ENCODE peak calls at places on chromosomes 11 and 22, in eight cellular contexts. F is psoas muscle, C is GM23338, D is uterus, U is transverse colon, H is mucosa of descending colon, L is AG09319, Z is colonic mucosa. W is an unnamed sample.

GRCh38 chr11:10410844-10411200 is 44.2 kb upstream of the AMPD3 start:
- DNase-seq in D (no peak), C (no peak), U (no peak), Z (no peak), F (no peak), L (no peak), H (no peak), W (no peak)

GRCh38 chr11:74877132-74877531 is 71.8 kb downstream of the XRRA1 start:
- DNase-seq in H (no peak), U (no peak), F (no peak), C (peak; percentile 67), D (no peak), Z (no peak), L (no peak), W (no peak)

GRCh38 chr22:39908737-39909136 is 7.9 kb downstream of the GRAP2 start:
- DNase-seq in F (no peak), U (no peak), H (no peak), L (no peak), C (no peak), D (no peak), Z (no peak), W (no peak)

GRCh38 chr22:48703265-48703941 is 1124.3 kb downstream of the BRD1 start:
- DNase-seq in Z (no peak), U (no peak), D (no peak), C (no peak), F (no peak), H (peak; percentile 38), L (no peak), W (no peak)

GRCh38 chr22:34808618-34809017 is 257.3 kb upstream of the ISX start:
- DNase-seq in Z (no peak), D (no peak), H (no peak), F (no peak), L (no peak), U (no peak), C (peak; percentile 17), W (no peak)

GRCh38 chr22:45134313-45134712 is 29.4 kb upstream of the NUP50 start:
- DNase-seq in L (no peak), F (no peak), H (no peak), U (no peak), D (no peak), C (no peak), Z (no peak), W (no peak)

GRCh38 chr11:65880844-65881421 is 1.3 kb downstream of the CTSW start:
- DNase-seq in Z (no peak), L (no peak), C (no peak), F (no peak), U (no peak), D (no peak), H (no peak), W (no peak)

GRCh38 chr11:58727415-58727797 is 4.3 kb downstream of the GLYAT start:
- DNase-seq in D (no peak), U (no peak), F (no peak), C (no peak), H (no peak), Z (no peak), L (no peak), W (no peak)

GRCh38 chr11:58286249-58286648 is 18.2 kb upstream of the OR10W1 start:
- DNase-seq in F (no peak), Z (peak; percentile 29), L (no peak), H (no peak), U (peak; percentile 26), C (peak; percentile 68), D (no peak), W (peak; percentile 8)

GRCh38 chr11:32713496-32713895 is 81.0 kb downstream of the CCDC73 start:
- DNase-seq in C (peak; percentile 38), F (no peak), L (no peak), D (no peak), Z (no peak), U (no peak), H (no peak), W (no peak)
- TF ChIP-seq CTCF in C (peak; percentile 71), F (peak; percentile 8), L (peak; percentile 18), D (peak; percentile 20), Z (no peak), U (no peak), H (no peak), W (no peak)

DNA sequence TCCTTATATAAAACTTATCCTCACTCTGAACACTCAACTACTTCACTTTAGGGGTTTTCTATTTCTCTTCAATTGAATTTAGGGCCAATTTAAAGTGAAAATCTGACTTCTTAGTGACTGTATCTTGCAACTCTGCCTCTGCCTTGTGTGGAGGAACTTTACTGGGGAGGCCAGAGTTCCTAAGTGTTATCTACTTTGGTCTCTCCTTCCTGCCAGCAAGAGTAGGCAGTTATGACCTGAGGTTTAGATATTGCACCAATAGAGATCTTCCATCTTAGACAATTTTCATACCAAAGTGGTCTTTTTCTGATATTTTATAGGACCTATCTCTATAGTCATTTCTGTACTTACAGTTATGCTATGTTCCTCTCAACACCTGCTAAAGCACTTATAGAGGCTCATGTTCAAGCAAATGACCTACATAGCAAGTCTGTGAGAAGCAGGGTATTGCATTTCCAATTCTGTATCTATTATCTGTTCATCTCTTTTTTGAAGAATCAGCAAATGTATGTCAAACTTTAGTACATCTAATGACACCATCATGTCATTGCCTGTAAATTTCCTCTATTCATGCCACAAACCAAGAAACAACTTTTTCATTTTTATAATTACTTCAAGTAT is 80.8 kb downstream of the HORMAD2 start:
- DNase-seq in C (no peak), D (no peak), L (no peak), U (no peak), H (no peak), F (no peak), Z (no peak), W (no peak)
- TF ChIP-seq CTCF in C (no peak), D (no peak), L (no peak), U (no peak), H (no peak), F (no peak), Z (no peak), W (no peak)

GRCh38 chr11:113553905-113554304 is 78.7 kb upstream of the DRD2 start:
- DNase-seq in C (peak; percentile 23), Z (no peak), F (no peak), L (no peak), U (no peak), H (no peak), D (no peak), W (peak; percentile 18)
- TF ChIP-seq CTCF in C (peak; percentile 55), Z (no peak), F (no peak), L (no peak), U (no peak), H (no peak), D (no peak), W (no peak)

DNA sequence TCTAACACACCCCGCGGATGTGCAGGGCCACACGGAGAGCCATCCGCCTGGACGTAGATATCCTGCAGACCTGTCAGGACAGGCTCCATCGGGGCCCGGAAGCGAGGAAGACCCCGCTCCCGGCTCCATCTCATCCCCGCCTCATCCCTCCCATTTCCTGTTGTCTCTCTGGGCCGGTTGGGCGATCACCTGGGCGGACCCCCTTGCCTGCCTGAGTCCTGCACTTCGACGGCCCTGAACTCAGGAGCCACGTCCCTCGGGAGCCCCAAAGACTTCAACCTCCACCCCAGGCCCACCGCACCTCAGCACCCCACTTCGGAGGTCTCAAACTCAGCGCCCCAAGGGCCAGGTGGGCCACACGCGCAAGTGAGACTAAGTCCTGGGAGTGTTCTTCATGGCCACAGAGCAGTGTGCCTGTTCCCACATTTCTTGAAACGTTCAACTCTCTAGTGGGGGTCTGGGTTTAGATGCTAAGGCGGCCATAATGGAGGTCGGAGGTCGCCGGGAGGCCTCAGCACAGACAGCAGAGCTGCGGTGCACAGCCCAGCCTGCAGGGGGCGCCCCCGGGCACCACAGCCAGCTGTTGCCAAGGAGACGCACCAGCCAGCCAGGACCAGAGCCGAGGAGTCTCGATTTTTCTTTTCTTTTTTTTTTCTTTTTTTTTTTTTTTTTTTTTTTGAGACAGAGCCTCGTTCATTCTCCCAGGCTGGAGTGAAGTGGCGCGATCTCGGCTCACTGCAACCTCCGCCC is 26.0 kb upstream of the FADD start:
- DNase-seq in Z (peak; percentile 29), D (no peak), L (no peak), H (no peak), U (peak; percentile 46), F (no peak), C (peak; percentile 82), W (peak; percentile 81)
- TF ChIP-seq CTCF in Z (peak; percentile 67), D (peak; percentile 23), L (peak; percentile 43), H (peak; percentile 62), U (peak; percentile 39), F (peak; percentile 27), C (peak; percentile 70), W (peak; percentile 75)

GRCh38 chr11:20874358-20874757 is 205.0 kb downstream of the NELL1 start:
- DNase-seq in Z (no peak), U (no peak), L (no peak), C (peak; percentile 28), D (no peak), H (no peak), F (no peak), W (no peak)

GRCh38 chr11:20876738-20877137 is 207.4 kb downstream of the NELL1 start:
- DNase-seq in Z (no peak), U (no peak), D (no peak), C (no peak), L (no peak), H (no peak), F (no peak), W (no peak)

GRCh38 chr11:20873054-20873453 is 203.7 kb downstream of the NELL1 start:
- DNase-seq in F (no peak), U (no peak), Z (no peak), H (no peak), C (peak; percentile 93), L (no peak), D (no peak), W (peak; percentile 61)
- TF ChIP-seq CTCF in F (no peak), U (no peak), Z (no peak), H (no peak), C (peak; percentile 79), L (no peak), D (no peak), W (peak; percentile 42)

GRCh38 chr11:100008440-100008839 is 678.6 kb upstream of the ARHGAP42 start:
- DNase-seq in H (no peak), D (no peak), C (no peak), F (no peak), U (no peak), L (no peak), Z (no peak), W (no peak)

GRCh38 chr11:100009728-100010127 is 677.4 kb upstream of the ARHGAP42 start:
- DNase-seq in L (no peak), Z (no peak), C (no peak), F (no peak), D (no peak), U (no peak), H (no peak), W (no peak)

GRCh38 chr11:100004541-100004940 is 682.5 kb upstream of the ARHGAP42 start:
- DNase-seq in Z (no peak), U (no peak), L (no peak), C (no peak), F (no peak), D (no peak), H (no peak), W (no peak)

DNA sequence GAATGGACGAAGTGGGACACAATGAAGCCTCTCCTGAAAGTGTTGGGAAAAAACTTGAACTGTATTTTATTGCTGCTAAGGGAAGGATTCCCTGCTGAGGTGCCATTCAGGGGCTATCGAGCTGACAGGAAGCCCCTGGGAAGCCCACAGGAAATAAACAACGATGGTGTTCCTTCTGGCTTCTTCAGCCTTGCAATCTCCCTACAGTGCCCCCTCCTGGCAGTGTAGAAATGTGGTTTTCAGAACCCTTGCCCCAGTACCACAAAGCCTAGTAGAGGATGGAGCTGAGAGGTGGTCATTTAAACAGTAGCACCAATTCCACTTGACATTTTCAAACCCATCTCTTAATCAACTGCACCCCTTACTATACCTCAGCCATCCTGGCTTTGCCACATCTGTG is 676.7 kb upstream of the ARHGAP42 start:
- DNase-seq in C (peak; percentile 59), F (no peak), L (no peak), U (no peak), D (no peak), Z (no peak), H (no peak), W (peak; percentile 3)
- TF ChIP-seq CTCF in C (peak; percentile 49), F (no peak), L (no peak), U (no peak), D (no peak), Z (no peak), H (no peak), W (no peak)